ENCODE peak calls at places on chromosomes 11 and 22, in four cellular contexts. C is CD4-positive, alpha-beta memory T cell; S is activated naive CD8-positive, alpha-beta T cell treated with anti-CD3 and anti-CD28 coated beads, Interleukin-2, amount 50 U/mL, for 24 hours; W is amygdala. H is an unnamed sample.

GRCh38 chr11:84103096-84103495 is 816.9 kb upstream of the CCDC90B start:
- DNase-seq in C (no peak), S (no peak), W (peak; percentile 38), H (no peak)

GRCh38 chr11:39365809-39366436 is 2093.5 kb downstream of the LRRC4C start:
- DNase-seq in C (no peak), S (no peak), W (no peak), H (no peak)

GRCh38 chr11:35165416-35166368 is 26.7 kb downstream of the CD44 start:
- DNase-seq in C (peak; percentile 98), S (peak; percentile 79), W (no peak), H (peak; percentile 46)

GRCh38 chr22:48864748-48865147 is 962.9 kb downstream of the BRD1 start:
- DNase-seq in C (no peak), S (no peak), W (no peak), H (no peak)

GRCh38 chr22:39721456-39722325 is 151.1 kb downstream of the CACNA1I start:
- DNase-seq in C (no peak), S (no peak), W (no peak), H (no peak)

GRCh38 chr11:112725636-112726035 is 235.6 kb upstream of the NCAM1 start:
- DNase-seq in C (no peak), S (no peak), W (no peak), H (no peak)

GRCh38 chr11:106765849-106766248 is 252.4 kb downstream of the GUCY1A2 start:
- DNase-seq in C (no peak), S (no peak), W (no peak), H (no peak)

GRCh38 chr11:13210424-13210823 is 67.2 kb upstream of the BMAL1 start:
- DNase-seq in C (peak; percentile 14), S (peak; percentile 16), W (peak; percentile 40), H (peak; percentile 63)

GRCh38 chr11:1226226-1226961 is 3.5 kb downstream of the MUC5B start:
- DNase-seq in C (no peak), S (no peak), W (no peak), H (no peak)

GRCh38 chr22:19631899-19632670 is 82.2 kb upstream of the SEPTIN5 start:
- DNase-seq in C (no peak), S (peak; percentile 25), W (no peak), H (peak; percentile 63)

GRCh38 chr11:640021-640706 is 3.1 kb downstream of the DRD4 start:
- DNase-seq in C (no peak), S (no peak), W (no peak), H (no peak)

GRCh38 chr11:16279524-16279923 is 76.8 kb downstream of the SOX6 start:
- DNase-seq in C (no peak), S (no peak), W (no peak), H (no peak)

GRCh38 chr22:48622891-48623545 is 1204.7 kb downstream of the BRD1 start:
- DNase-seq in C (no peak), S (no peak), W (no peak), H (no peak)

GRCh38 chr11:6397636-6398035 is 7.4 kb downstream of the SMPD1 start:
- DNase-seq in C (no peak), S (no peak), W (no peak), H (no peak)

GRCh38 chr22:24836282-24836681 is 30.3 kb downstream of the SGSM1 start:
- DNase-seq in C (no peak), S (no peak), W (no peak), H (no peak)

GRCh38 chr11:2807276-2807681 is 78.3 kb downstream of the CDKN1C start:
- DNase-seq in C (no peak), S (no peak), W (peak; percentile 41), H (no peak)

GRCh38 chr11:88332851-88333250 is 4.7 kb downstream of the CTSC start:
- DNase-seq in C (no peak), S (no peak), W (no peak), H (no peak)

GRCh38 chr11:109864834-109865557 is 228.2 kb upstream of the ZC3H12C start:
- DNase-seq in C (no peak), S (no peak), W (no peak), H (no peak)

GRCh38 chr11:1051356-1052132 is 15.0 kb upstream of the MUC6 start:
- DNase-seq in C (no peak), S (no peak), W (no peak), H (no peak)

GRCh38 chr22:38072322-38073149 is 11.4 kb downstream of the SLC16A8 start:
- DNase-seq in C (no peak), S (no peak), W (no peak), H (no peak)

GRCh38 chr22:49182416-49182815 is 645.3 kb downstream of the BRD1 start:
- DNase-seq in C (no peak), S (no peak), W (no peak), H (no peak)

GRCh38 chr11:33723238-33723881 is 12.9 kb downstream of the CD59 start:
- DNase-seq in C (no peak), S (no peak), W (no peak), H (no peak)

GRCh38 chr11:64620286-64620962 is 29.4 kb downstream of the SLC22A12 start:
- DNase-seq in C (no peak), S (no peak), W (peak; percentile 49), H (no peak)

GRCh38 chr11:72524711-72525110 is 90.4 kb upstream of the CLPB start:
- DNase-seq in C (no peak), S (no peak), W (no peak), H (no peak)

GRCh38 chr11:19352072-19352735 is 111.5 kb upstream of the E2F8 start:
- DNase-seq in C (no peak), S (no peak), W (no peak), H (no peak)

GRCh38 chr11:3166268-3167142 is 1.4 kb upstream of the OSBPL5 start:
- DNase-seq in C (no peak), S (no peak), W (no peak), H (no peak)

GRCh38 chr22:22681221-22681739 is 36.9 kb downstream of the GGTLC2 start:
- DNase-seq in C (no peak), S (no peak), W (no peak), H (no peak)

GRCh38 chr11:64868904-64869570 is 9.4 kb downstream of the EHD1 start:
- DNase-seq in C (no peak), S (peak; percentile 55), W (no peak), H (no peak)

GRCh38 chr22:37627545-37627944 is 11.9 kb upstream of the SH3BP1 start:
- DNase-seq in C (peak; percentile 64), S (peak; percentile 50), W (no peak), H (no peak)

GRCh38 chr11:45964911-45965389 is 42.5 kb downstream of the LARGE2 start:
- DNase-seq in C (peak; percentile 65), S (peak; percentile 43), W (peak; percentile 40), H (peak; percentile 58)

GRCh38 chr11:73252577-73253191 is 19.5 kb upstream of the P2RY6 start:
- DNase-seq in C (peak; percentile 3), S (no peak), W (no peak), H (no peak)

GRCh38 chr11:34427171-34427805 is 11.4 kb upstream of the CAT start:
- DNase-seq in C (no peak), S (no peak), W (no peak), H (no peak)

GRCh38 chr11:66346476-66347424 is 679 bp downstream of the B4GAT1 start:
- DNase-seq in C (no peak), S (no peak), W (no peak), H (no peak)

GRCh38 chr11:128610765-128611617 is 23.6 kb upstream of the ETS1 start:
- DNase-seq in C (peak; percentile 59), S (peak; percentile 63), W (no peak), H (no peak)

GRCh38 chr22:36862251-36863242 is 1.7 kb downstream of the NCF4 start:
- DNase-seq in C (no peak), S (no peak), W (peak; percentile 15), H (no peak)

GRCh38 chr22:25388866-25389540 is 169.6 kb downstream of the CRYBB2 start:
- DNase-seq in C (no peak), S (no peak), W (no peak), H (no peak)

H was measured in endothelial cell.